ENCODE peak calls at places on chromosomes 6 and 20, in ten cellular contexts. N is Peyer's patch; X is right cardiac atrium; H is mammary epithelial cell; D is fibroblast of lung; B is mesendoderm; Z is breast epithelium; A is iPS DF 6.9; U is CD4-positive, CD25-positive, alpha-beta regulatory T cell; W is upper lobe of right lung. S is an unnamed sample.

GRCh38 chr6:98292812-98293211 is 541.6 kb upstream of the POU3F2 start:
- DNase-seq in N (no peak), X (no peak), H (no peak), D (no peak), B (no peak), Z (no peak), A (no peak), U (no peak), W (no peak), S (no peak)

GRCh38 chr6:105753184-105754097 is 332.7 kb upstream of the PRDM1 start:
- DNase-seq in N (no peak), X (no peak), H (peak), D (peak), B (peak), Z (no peak), A (no peak), U (no peak), W (no peak), S (peak)

GRCh38 chr6:470901-471448 is 79.4 kb downstream of the IRF4 start:
- DNase-seq in N (peak), X (no peak), H (no peak), D (no peak), B (no peak), Z (no peak), A (no peak), U (no peak), W (no peak), S (no peak)

GRCh38 chr20:14523090-14523489 is 185.7 kb upstream of the FLRT3 start:
- DNase-seq in N (no peak), X (no peak), H (peak), D (no peak), B (peak), Z (no peak), A (no peak), U (no peak), W (no peak), S (no peak)

GRCh38 chr20:41018153-41018552 is 10.5 kb upstream of the TOP1 start:
- DNase-seq in N (no peak), X (no peak), H (peak), D (no peak), B (no peak), Z (no peak), A (no peak), U (no peak), W (no peak), S (no peak)

GRCh38 chr6:137927777-137928218 is 60.7 kb downstream of the TNFAIP3 start:
- DNase-seq in N (peak), X (no peak), H (peak), D (peak), B (peak), Z (no peak), A (no peak), U (peak), W (no peak), S (peak)

GRCh38 chr6:40882321-40882720 is 156.7 kb downstream of the UNC5CL start:
- DNase-seq in N (no peak), X (no peak), H (no peak), D (no peak), B (no peak), Z (no peak), A (no peak), U (no peak), W (no peak), S (no peak)

GRCh38 chr6:40509163-40509562 is 78.0 kb downstream of the LRFN2 start:
- DNase-seq in N (no peak), X (no peak), H (no peak), D (no peak), B (no peak), Z (no peak), A (no peak), U (no peak), W (no peak), S (no peak)

GRCh38 chr6:40341726-40342125 is 245.4 kb downstream of the LRFN2 start:
- DNase-seq in N (no peak), X (no peak), H (no peak), D (no peak), B (no peak), Z (no peak), A (no peak), U (no peak), W (no peak), S (no peak)

GRCh38 chr20:14634666-14635065 is 297.3 kb upstream of the FLRT3 start:
- DNase-seq in N (no peak), X (no peak), H (peak), D (no peak), B (no peak), Z (no peak), A (no peak), U (no peak), W (no peak), S (no peak)

GRCh38 chr6:12343440-12344162 is 53.4 kb downstream of the EDN1 start:
- DNase-seq in N (no peak), X (no peak), H (no peak), D (no peak), B (no peak), Z (no peak), A (no peak), U (no peak), W (no peak), S (no peak)

GRCh38 chr20:32062776-32063170 is 10.7 kb downstream of the HCK start:
- DNase-seq in N (peak), X (peak), H (no peak), D (no peak), B (no peak), Z (peak), A (no peak), U (no peak), W (peak), S (no peak)

GRCh38 chr6:1497593-1498105 is 108.3 kb downstream of the FOXF2 start:
- DNase-seq in N (no peak), X (peak), H (no peak), D (no peak), B (no peak), Z (no peak), A (no peak), U (no peak), W (no peak), S (no peak)

GRCh38 chr6:43924222-43924702 is 154.3 kb downstream of the VEGFA start:
- DNase-seq in N (peak), X (peak), H (peak), D (peak), B (no peak), Z (peak), A (no peak), U (peak), W (peak), S (peak)

GRCh38 chr6:31655349-31656237 is at the start of gene APOM:
- DNase-seq in N (no peak), X (no peak), H (no peak), D (no peak), B (no peak), Z (no peak), A (no peak), U (no peak), W (no peak), S (no peak)

GRCh38 chr20:42788707-42789106 is 401.0 kb downstream of the PTPRT start:
- DNase-seq in N (no peak), X (no peak), H (no peak), D (no peak), B (no peak), Z (no peak), A (no peak), U (no peak), W (no peak), S (no peak)

GRCh38 chr6:120378582-120379220 is 955.6 kb downstream of the TBC1D32 start:
- DNase-seq in N (no peak), X (no peak), H (peak), D (peak), B (peak), Z (no peak), A (peak), U (peak), W (no peak), S (no peak)

GRCh38 chr20:46563170-46563847 is 12.9 kb upstream of the OCSTAMP start:
- DNase-seq in N (no peak), X (no peak), H (no peak), D (no peak), B (peak), Z (no peak), A (no peak), U (no peak), W (no peak), S (no peak)
- H3K4me3 ChIP-seq in N (no peak), X (no peak), H (no peak), D (no peak), B (no peak), Z (peak), A (no peak), U (no peak), W (no peak), S (no peak)

DNA sequence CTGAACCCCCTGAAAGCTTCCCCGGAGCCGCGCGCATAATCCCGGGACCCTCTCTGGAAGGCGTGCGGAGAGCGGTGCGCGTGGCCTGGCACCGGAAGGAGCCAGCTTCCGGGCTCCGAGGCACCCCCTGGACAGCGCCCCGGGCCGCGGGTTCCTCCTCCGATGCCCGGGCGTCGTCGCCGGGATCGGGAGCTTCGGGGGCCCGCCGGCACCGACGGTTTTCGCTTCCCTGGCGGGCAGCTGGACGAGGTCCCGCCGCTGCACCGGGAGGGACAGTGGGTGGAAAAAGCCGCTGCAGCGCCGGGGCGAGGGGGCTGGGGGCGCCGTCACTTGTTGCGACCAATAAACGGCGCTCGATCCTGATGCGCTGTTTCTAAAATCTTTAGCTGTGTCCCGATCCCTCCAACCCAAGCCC is 573 bp upstream of the SLC35D3 start:
- DNase-seq in N (no peak), X (peak), H (no peak), D (no peak), B (peak), Z (no peak), A (no peak), U (no peak), W (no peak), S (no peak)
- H3K4me3 ChIP-seq in N (peak), X (peak), H (peak), D (peak), B (peak), Z (peak), A (peak), U (no peak), W (peak), S (peak)

DNA sequence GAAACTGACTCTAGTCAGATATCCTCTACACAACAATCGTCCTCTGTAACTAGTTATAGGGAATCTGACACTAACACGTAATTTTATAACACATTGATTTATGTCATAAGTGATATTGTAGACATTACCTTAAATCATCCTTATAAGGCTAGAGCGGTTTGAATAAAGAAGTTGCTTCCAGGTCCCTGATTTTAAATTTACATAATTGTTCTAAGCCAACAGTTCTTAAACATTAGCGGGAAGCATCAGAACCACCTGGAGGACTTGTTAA is 2.9 kb upstream of the FBXO9 start:
- DNase-seq in N (no peak), X (no peak), H (no peak), D (no peak), B (no peak), Z (no peak), A (no peak), U (peak), W (no peak), S (no peak)
- H3K4me3 ChIP-seq in N (no peak), X (peak), H (peak), D (peak), B (no peak), Z (peak), A (no peak), U (peak), W (peak), S (peak)

GRCh38 chr6:25280617-25280990 is 1.4 kb downstream of the CARMIL1 start:
- DNase-seq in N (no peak), X (no peak), H (peak), D (peak), B (no peak), Z (no peak), A (no peak), U (no peak), W (no peak), S (no peak)
- H3K4me3 ChIP-seq in N (peak), X (peak), H (peak), D (peak), B (peak), Z (peak), A (peak), U (peak), W (peak), S (no peak)

DNA sequence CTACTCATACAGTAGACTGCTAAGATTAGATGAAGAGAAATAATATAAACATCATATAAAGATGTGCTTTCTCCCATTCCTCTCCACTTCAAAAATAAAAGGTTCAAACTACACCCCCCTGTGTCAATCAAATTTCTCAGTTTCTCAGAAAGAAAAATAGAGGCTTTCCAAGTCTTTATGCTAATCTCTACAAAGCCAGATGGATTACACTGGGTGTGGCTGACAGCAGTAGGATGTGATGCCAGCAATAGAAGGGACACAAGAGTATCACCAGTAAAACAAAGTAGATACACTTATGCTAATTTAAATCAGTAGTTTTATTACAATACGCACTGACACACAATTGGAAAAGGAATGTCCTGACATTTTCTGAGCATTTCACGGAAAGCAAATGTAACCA is 353.4 kb downstream of the RNGTT start:
- DNase-seq in N (no peak), X (no peak), H (no peak), D (no peak), B (no peak), Z (no peak), A (no peak), U (no peak), W (no peak), S (no peak)
- H3K4me3 ChIP-seq in N (no peak), X (no peak), H (no peak), D (no peak), B (no peak), Z (no peak), A (no peak), U (no peak), W (no peak), S (no peak)

DNA sequence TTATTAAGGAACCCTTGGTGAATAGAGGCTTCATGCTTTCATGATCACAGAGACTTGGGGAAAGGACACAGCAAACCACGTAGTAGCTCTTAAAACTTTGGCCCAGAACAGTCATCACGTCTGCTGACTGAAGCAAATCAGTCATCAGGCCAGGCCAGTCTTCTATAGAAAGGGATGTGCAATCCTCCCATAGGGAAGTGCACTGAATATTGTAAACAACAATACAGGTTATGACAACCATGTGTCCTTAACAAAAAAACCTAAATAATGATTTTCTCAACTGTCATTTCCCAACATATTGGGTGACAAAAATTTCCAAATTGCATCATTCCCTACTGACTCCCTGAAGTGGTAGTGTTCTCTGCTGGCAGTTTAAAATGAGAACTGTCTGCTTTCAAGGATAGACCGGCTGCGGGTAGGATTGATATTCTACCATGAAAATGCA is 388.2 kb upstream of the CITED2 start:
- DNase-seq in N (no peak), X (no peak), H (peak), D (peak), B (no peak), Z (no peak), A (no peak), U (no peak), W (no peak), S (no peak)
- H3K4me3 ChIP-seq in N (no peak), X (no peak), H (no peak), D (no peak), B (no peak), Z (no peak), A (no peak), U (no peak), W (no peak), S (no peak)

DNA sequence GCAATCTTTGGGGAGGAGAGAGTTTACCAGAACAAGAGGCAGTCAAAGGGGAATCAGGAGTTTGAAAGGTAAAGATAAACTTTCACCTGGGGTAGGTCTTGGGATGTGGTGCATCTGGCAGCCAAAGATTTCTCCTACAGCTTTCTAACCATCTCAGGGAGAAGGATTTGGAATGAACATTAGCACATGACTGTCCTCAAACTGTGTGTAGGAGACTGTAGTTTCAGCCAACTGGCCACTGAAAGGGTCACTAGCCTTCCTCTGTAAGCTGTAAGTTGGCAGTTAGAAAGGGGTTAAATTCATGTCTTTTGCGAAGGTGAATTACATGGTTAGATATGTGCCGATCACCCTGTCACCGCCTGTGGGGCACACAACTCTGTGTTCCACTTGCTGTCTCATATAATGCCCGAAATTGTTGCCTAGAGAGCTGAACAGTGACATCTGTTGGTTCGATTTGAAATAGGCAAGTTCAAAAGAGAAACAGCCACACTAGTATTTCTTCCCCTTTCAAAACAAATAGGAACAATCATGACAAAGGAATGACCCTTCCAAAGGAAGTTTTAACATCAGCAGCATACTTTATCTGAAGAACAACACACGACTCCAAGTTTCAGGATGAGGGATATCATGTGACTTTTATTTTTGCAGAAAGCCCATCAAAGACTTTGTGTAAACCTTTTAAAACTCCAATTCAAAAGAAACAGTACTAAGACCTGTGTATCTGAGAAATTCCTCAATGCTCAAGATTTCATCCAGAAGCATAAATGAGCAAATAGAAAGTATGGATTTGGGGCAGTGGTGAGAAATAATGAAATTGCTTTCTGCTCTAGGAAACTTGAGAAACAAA is 1.1 kb upstream of the OPN5 start:
- DNase-seq in N (no peak), X (peak), H (peak), D (peak), B (peak), Z (no peak), A (peak), U (peak), W (no peak), S (peak)
- H3K4me3 ChIP-seq in N (no peak), X (no peak), H (no peak), D (no peak), B (no peak), Z (no peak), A (no peak), U (no peak), W (no peak), S (no peak)

S was measured in MG63.